ENCODE peak calls at places on chromosomes 16 and 17, in nine cellular contexts. One of them, this sample, is unnamed.
A peak's percentile ranks its signal among the peaks of the same experiment; 100 is the strongest.

GRCh38 chr16:67104845-67105244 is 4.9 kb upstream of the PHAF1 start:
- DNase-seq in PC-3: no peak
- DNase-seq in SK-N-SH: no peak
- DNase-seq in breast epithelium: no peak
- DNase-seq in CD4-positive, CD25-positive, alpha-beta regulatory T cell: no peak
- DNase-seq in adipocyte: no peak
- DNase-seq in A549: no peak
- DNase-seq in mucosa of descending colon: no peak
- DNase-seq in SJSA1: no peak
- DNase-seq in this sample: no peak

GRCh38 chr17:74816883-74817620 is 40.9 kb upstream of the NAT9 start:
- DNase-seq in A549: no peak
- DNase-seq in SJSA1: no peak
- DNase-seq in breast epithelium: no peak
- DNase-seq in SK-N-SH: no peak
- DNase-seq in CD4-positive, CD25-positive, alpha-beta regulatory T cell: no peak
- DNase-seq in mucosa of descending colon: no peak
- DNase-seq in adipocyte: no peak
- DNase-seq in PC-3: no peak
- DNase-seq in this sample: no peak

GRCh38 chr16:85806539-85806938 is 7.0 kb downstream of the COX4I1 start:
- DNase-seq in A549: no peak
- DNase-seq in breast epithelium: peak; percentile 36
- DNase-seq in SK-N-SH: no peak
- DNase-seq in mucosa of descending colon: no peak
- DNase-seq in SJSA1: no peak
- DNase-seq in CD4-positive, CD25-positive, alpha-beta regulatory T cell: no peak
- DNase-seq in adipocyte: no peak
- DNase-seq in PC-3: no peak
- DNase-seq in this sample: no peak

GRCh38 chr16:12420661-12421209 is 383.0 kb downstream of the CPPED1 start:
- DNase-seq in adipocyte: no peak
- DNase-seq in CD4-positive, CD25-positive, alpha-beta regulatory T cell: no peak
- DNase-seq in A549: no peak
- DNase-seq in SK-N-SH: no peak
- DNase-seq in PC-3: peak; percentile 64
- DNase-seq in SJSA1: no peak
- DNase-seq in mucosa of descending colon: no peak
- DNase-seq in breast epithelium: no peak
- DNase-seq in this sample: no peak

GRCh38 chr17:48732688-48733629 is 4.4 kb upstream of the HOXB13 start:
- DNase-seq in PC-3: peak; percentile 52
- DNase-seq in mucosa of descending colon: no peak
- DNase-seq in breast epithelium: no peak
- DNase-seq in adipocyte: no peak
- DNase-seq in SJSA1: no peak
- DNase-seq in SK-N-SH: peak; percentile 44
- DNase-seq in A549: no peak
- DNase-seq in CD4-positive, CD25-positive, alpha-beta regulatory T cell: no peak
- DNase-seq in this sample: no peak

GRCh38 chr17:51857052-51857593 is 301.4 kb downstream of the CA10 start:
- DNase-seq in CD4-positive, CD25-positive, alpha-beta regulatory T cell: no peak
- DNase-seq in SJSA1: no peak
- DNase-seq in adipocyte: no peak
- DNase-seq in breast epithelium: no peak
- DNase-seq in mucosa of descending colon: no peak
- DNase-seq in SK-N-SH: peak; percentile 26
- DNase-seq in A549: no peak
- DNase-seq in PC-3: peak; percentile 39
- DNase-seq in this sample: no peak

GRCh38 chr16:84610385-84610784 is 7.5 kb downstream of the COTL1 start:
- DNase-seq in A549: peak; percentile 45
- DNase-seq in breast epithelium: no peak
- DNase-seq in mucosa of descending colon: no peak
- DNase-seq in SJSA1: no peak
- DNase-seq in PC-3: no peak
- DNase-seq in CD4-positive, CD25-positive, alpha-beta regulatory T cell: no peak
- DNase-seq in SK-N-SH: no peak
- DNase-seq in adipocyte: no peak
- DNase-seq in this sample: no peak

GRCh38 chr17:8673621-8674020 is 43.1 kb upstream of the MYH10 start:
- DNase-seq in adipocyte: peak; percentile 50
- DNase-seq in SK-N-SH: peak; percentile 71
- DNase-seq in PC-3: no peak
- DNase-seq in mucosa of descending colon: no peak
- DNase-seq in SJSA1: no peak
- DNase-seq in A549: no peak
- DNase-seq in CD4-positive, CD25-positive, alpha-beta regulatory T cell: no peak
- DNase-seq in breast epithelium: no peak
- DNase-seq in this sample: no peak

GRCh38 chr16:8848939-8849391 is 19.8 kb downstream of the CARHSP1 start:
- DNase-seq in CD4-positive, CD25-positive, alpha-beta regulatory T cell: no peak
- DNase-seq in PC-3: peak; percentile 63
- DNase-seq in mucosa of descending colon: no peak
- DNase-seq in SK-N-SH: peak; percentile 28
- DNase-seq in adipocyte: peak; percentile 39
- DNase-seq in A549: peak; percentile 56
- DNase-seq in breast epithelium: no peak
- DNase-seq in SJSA1: peak; percentile 65
- DNase-seq in this sample: no peak

GRCh38 chr16:2755158-2755557 is 2.7 kb downstream of the SRRM2 start:
- DNase-seq in SK-N-SH: no peak
- DNase-seq in breast epithelium: no peak
- DNase-seq in PC-3: no peak
- DNase-seq in CD4-positive, CD25-positive, alpha-beta regulatory T cell: no peak
- DNase-seq in A549: no peak
- DNase-seq in adipocyte: no peak
- DNase-seq in mucosa of descending colon: no peak
- DNase-seq in SJSA1: no peak
- DNase-seq in this sample: no peak

GRCh38 chr16:2753523-2754020 is 1.1 kb downstream of the SRRM2 start:
- DNase-seq in SJSA1: no peak
- DNase-seq in PC-3: no peak
- DNase-seq in SK-N-SH: no peak
- DNase-seq in breast epithelium: no peak
- DNase-seq in CD4-positive, CD25-positive, alpha-beta regulatory T cell: no peak
- DNase-seq in mucosa of descending colon: peak; percentile 31
- DNase-seq in A549: no peak
- DNase-seq in adipocyte: peak; percentile 62
- DNase-seq in this sample: no peak

GRCh38 chr16:2751577-2752034 is 832 bp upstream of the SRRM2 start:
- DNase-seq in SK-N-SH: peak; percentile 89
- DNase-seq in CD4-positive, CD25-positive, alpha-beta regulatory T cell: no peak
- DNase-seq in breast epithelium: no peak
- DNase-seq in SJSA1: no peak
- DNase-seq in adipocyte: no peak
- DNase-seq in PC-3: no peak
- DNase-seq in A549: peak; percentile 82
- DNase-seq in mucosa of descending colon: peak; percentile 59
- DNase-seq in this sample: peak; percentile 72

GRCh38 chr16:2752035-2752849 is at the start of gene SRRM2:
- DNase-seq in SJSA1: peak; percentile 95
- DNase-seq in PC-3: peak; percentile 89
- DNase-seq in adipocyte: peak; percentile 98
- DNase-seq in CD4-positive, CD25-positive, alpha-beta regulatory T cell: peak; percentile 97
- DNase-seq in A549: peak; percentile 96
- DNase-seq in mucosa of descending colon: peak; percentile 97
- DNase-seq in SK-N-SH: peak; percentile 95
- DNase-seq in breast epithelium: peak; percentile 95
- DNase-seq in this sample: peak; percentile 87

DNA sequence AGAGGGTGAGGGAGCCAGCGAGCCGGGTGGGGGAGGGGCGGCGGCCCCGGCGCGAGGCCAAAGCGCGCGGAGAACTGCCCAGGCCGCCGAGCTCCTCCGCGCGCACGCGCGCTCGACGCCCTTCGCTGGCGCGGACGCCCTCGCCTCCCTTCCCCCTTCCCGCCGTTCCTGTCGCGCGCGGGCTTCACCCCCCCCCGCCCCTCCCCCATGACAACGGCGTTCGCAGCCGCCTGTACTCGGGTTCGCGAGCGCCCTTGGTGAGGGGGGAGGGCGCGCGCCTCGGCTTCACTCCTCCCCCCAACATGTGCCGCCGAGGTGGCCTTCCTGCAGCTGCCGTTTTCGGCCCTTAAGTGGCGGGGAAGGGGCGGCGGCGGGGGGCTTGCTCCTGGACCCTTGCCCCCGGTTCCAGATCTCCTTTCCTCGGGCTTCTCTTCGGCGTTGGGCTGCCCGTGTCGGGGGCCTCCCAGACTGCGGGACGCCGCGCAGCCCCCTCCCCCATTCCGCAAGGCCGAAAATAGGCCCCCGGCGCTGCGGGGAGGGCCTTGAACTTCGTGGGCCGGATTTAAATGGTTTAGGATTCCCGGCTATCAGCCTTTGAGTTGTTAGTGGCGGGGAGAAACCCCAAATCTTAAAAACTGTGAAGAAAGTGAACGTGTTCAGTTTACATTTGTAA is 548 bp downstream of the SRRM2 start:
- DNase-seq in CD4-positive, CD25-positive, alpha-beta regulatory T cell: no peak
- DNase-seq in PC-3: peak; percentile 67
- DNase-seq in adipocyte: peak; percentile 91
- DNase-seq in mucosa of descending colon: no peak
- DNase-seq in SJSA1: peak; percentile 85
- DNase-seq in breast epithelium: peak; percentile 84
- DNase-seq in SK-N-SH: peak; percentile 94
- DNase-seq in A549: peak; percentile 81
- DNase-seq in this sample: peak; percentile 65
- H3K4me1 ChIP-seq in CD4-positive, CD25-positive, alpha-beta regulatory T cell: peaks cover 43% of the 10 kb centered on the region
- H3K4me1 ChIP-seq in PC-3: peaks cover 23% of the 10 kb centered on the region
- H3K4me1 ChIP-seq in adipocyte: peaks cover 42% of the 10 kb centered on the region
- H3K4me1 ChIP-seq in mucosa of descending colon: peaks cover 27% of the 10 kb centered on the region
- H3K4me1 ChIP-seq in SJSA1: peaks cover 17% of the 10 kb centered on the region
- H3K4me1 ChIP-seq in breast epithelium: peaks cover 22% of the 10 kb centered on the region
- H3K4me1 ChIP-seq in SK-N-SH: peaks cover 12% of the 10 kb centered on the region
- H3K4me1 ChIP-seq in A549: peaks cover 33% of the 10 kb centered on the region
- H3K4me1 ChIP-seq in this sample: peaks cover 17% of the 10 kb centered on the region

GRCh38 chr16:81326971-81327370 is 12.2 kb downstream of the GAN start:
- DNase-seq in SK-N-SH: no peak
- DNase-seq in SJSA1: no peak
- DNase-seq in mucosa of descending colon: no peak
- DNase-seq in breast epithelium: no peak
- DNase-seq in CD4-positive, CD25-positive, alpha-beta regulatory T cell: no peak
- DNase-seq in PC-3: no peak
- DNase-seq in adipocyte: no peak
- DNase-seq in A549: no peak
- DNase-seq in this sample: no peak

GRCh38 chr16:81333356-81333755 is 18.6 kb downstream of the GAN start:
- DNase-seq in SJSA1: no peak
- DNase-seq in PC-3: peak; percentile 61
- DNase-seq in SK-N-SH: no peak
- DNase-seq in breast epithelium: no peak
- DNase-seq in mucosa of descending colon: no peak
- DNase-seq in adipocyte: no peak
- DNase-seq in CD4-positive, CD25-positive, alpha-beta regulatory T cell: no peak
- DNase-seq in A549: no peak
- DNase-seq in this sample: peak; percentile 27

GRCh38 chr16:81324808-81325207 is 10.0 kb downstream of the GAN start:
- DNase-seq in CD4-positive, CD25-positive, alpha-beta regulatory T cell: no peak
- DNase-seq in A549: no peak
- DNase-seq in breast epithelium: no peak
- DNase-seq in mucosa of descending colon: no peak
- DNase-seq in PC-3: no peak
- DNase-seq in adipocyte: no peak
- DNase-seq in SK-N-SH: no peak
- DNase-seq in SJSA1: no peak
- DNase-seq in this sample: no peak

GRCh38 chr16:81329947-81330346 is 15.2 kb downstream of the GAN start:
- DNase-seq in A549: no peak
- DNase-seq in SK-N-SH: no peak
- DNase-seq in mucosa of descending colon: no peak
- DNase-seq in adipocyte: no peak
- DNase-seq in PC-3: no peak
- DNase-seq in SJSA1: no peak
- DNase-seq in CD4-positive, CD25-positive, alpha-beta regulatory T cell: no peak
- DNase-seq in breast epithelium: no peak
- DNase-seq in this sample: no peak

GRCh38 chr16:81327483-81328196 is 12.9 kb downstream of the GAN start:
- DNase-seq in breast epithelium: no peak
- DNase-seq in CD4-positive, CD25-positive, alpha-beta regulatory T cell: no peak
- DNase-seq in SK-N-SH: no peak
- DNase-seq in PC-3: peak; percentile 18
- DNase-seq in adipocyte: no peak
- DNase-seq in A549: no peak
- DNase-seq in SJSA1: no peak
- DNase-seq in mucosa of descending colon: no peak
- DNase-seq in this sample: no peak
- H3K9me3 ChIP-seq in breast epithelium: no peaks in the 10 kb centered on the region
- H3K9me3 ChIP-seq in CD4-positive, CD25-positive, alpha-beta regulatory T cell: no peaks in the 10 kb centered on the region
- H3K9me3 ChIP-seq in SK-N-SH: no peaks in the 10 kb centered on the region
- H3K9me3 ChIP-seq in PC-3: no peaks in the 10 kb centered on the region
- H3K9me3 ChIP-seq in adipocyte: no peaks in the 10 kb centered on the region
- H3K9me3 ChIP-seq in A549: no peaks in the 10 kb centered on the region
- H3K9me3 ChIP-seq in SJSA1: no peaks in the 10 kb centered on the region
- H3K9me3 ChIP-seq in mucosa of descending colon: no peaks in the 10 kb centered on the region
- H3K9me3 ChIP-seq in this sample: no peaks in the 10 kb centered on the region

DNA sequence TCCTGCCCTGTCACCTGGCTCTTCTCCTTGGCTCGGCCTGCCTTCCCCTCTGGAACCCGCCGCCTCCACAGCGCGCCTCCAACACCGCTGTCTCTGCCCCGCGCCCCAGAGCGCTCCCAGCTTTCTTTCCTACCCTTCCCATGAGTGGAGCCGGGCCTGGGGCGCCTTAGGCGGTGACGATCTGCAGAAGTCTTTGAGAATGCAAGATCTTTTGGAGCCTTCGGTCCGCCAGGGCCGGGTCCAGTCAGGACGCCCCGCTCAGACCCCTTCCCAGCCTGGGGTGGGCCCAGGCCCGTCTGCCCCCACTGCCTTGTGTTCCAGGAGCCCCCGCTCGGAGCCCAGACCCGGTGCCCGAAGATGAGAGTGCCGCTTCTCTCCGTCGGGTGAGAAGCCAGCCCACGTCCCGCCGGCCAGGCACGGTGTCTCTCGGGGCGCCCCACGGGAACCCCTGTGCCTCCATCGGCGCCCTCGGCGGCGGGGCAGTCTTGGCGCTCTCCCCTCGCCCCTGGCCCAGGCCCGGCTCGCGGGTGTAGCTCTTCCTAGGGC is 40.0 kb downstream of the MRM1 start:
- DNase-seq in PC-3: no peak
- DNase-seq in SK-N-SH: no peak
- DNase-seq in CD4-positive, CD25-positive, alpha-beta regulatory T cell: no peak
- DNase-seq in adipocyte: peak; percentile 5
- DNase-seq in mucosa of descending colon: no peak
- DNase-seq in SJSA1: no peak
- DNase-seq in breast epithelium: no peak
- DNase-seq in A549: no peak
- DNase-seq in this sample: no peak
- H3K4me3 ChIP-seq in PC-3: no peak overlapping the region
- H3K4me3 ChIP-seq in SK-N-SH: peak overlapping the region; percentile 37
- H3K4me3 ChIP-seq in CD4-positive, CD25-positive, alpha-beta regulatory T cell: no peak overlapping the region
- H3K4me3 ChIP-seq in adipocyte: peak overlapping the region; percentile 74
- H3K4me3 ChIP-seq in mucosa of descending colon: no peak overlapping the region
- H3K4me3 ChIP-seq in SJSA1: no peak overlapping the region
- H3K4me3 ChIP-seq in breast epithelium: peak overlapping the region; percentile 71
- H3K4me3 ChIP-seq in A549: peak overlapping the region; percentile 44
- H3K4me3 ChIP-seq in this sample: peak overlapping the region; percentile 24

DNA sequence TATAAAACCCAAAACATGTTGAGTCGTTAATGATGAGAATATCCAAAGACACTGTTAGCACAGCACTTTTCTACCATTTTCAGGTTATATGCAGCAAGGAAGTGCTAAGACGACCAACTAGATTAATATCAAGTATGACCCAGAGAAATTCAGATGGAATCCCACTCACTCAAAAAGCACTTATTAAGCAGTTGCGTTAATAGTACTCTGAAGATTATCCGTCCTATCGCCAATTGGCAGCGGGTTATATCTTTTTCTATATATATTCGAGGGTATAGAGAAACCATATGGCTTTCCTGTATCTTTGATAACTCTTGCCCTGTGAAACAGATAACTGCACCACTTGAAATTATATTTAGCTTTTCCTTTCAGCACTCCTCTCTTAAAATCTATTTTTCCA is 1.1 kb downstream of the CRLF3 start:
- DNase-seq in SK-N-SH: no peak
- DNase-seq in adipocyte: no peak
- DNase-seq in breast epithelium: no peak
- DNase-seq in PC-3: no peak
- DNase-seq in CD4-positive, CD25-positive, alpha-beta regulatory T cell: no peak
- DNase-seq in SJSA1: no peak
- DNase-seq in A549: no peak
- DNase-seq in mucosa of descending colon: no peak
- DNase-seq in this sample: no peak
- H3K4me1 ChIP-seq in SK-N-SH: peaks cover 9% of the 10 kb centered on the region
- H3K4me1 ChIP-seq in adipocyte: peaks cover 16% of the 10 kb centered on the region
- H3K4me1 ChIP-seq in breast epithelium: no peaks in the 10 kb centered on the region
- H3K4me1 ChIP-seq in PC-3: peaks cover 8% of the 10 kb centered on the region
- H3K4me1 ChIP-seq in CD4-positive, CD25-positive, alpha-beta regulatory T cell: peaks cover 54% of the 10 kb centered on the region
- H3K4me1 ChIP-seq in SJSA1: peaks cover 20% of the 10 kb centered on the region
- H3K4me1 ChIP-seq in A549: peaks cover 23% of the 10 kb centered on the region
- H3K4me1 ChIP-seq in mucosa of descending colon: peaks cover 38% of the 10 kb centered on the region
- H3K4me1 ChIP-seq in this sample: peaks cover 32% of the 10 kb centered on the region